ENCODE peak calls at places on chromosomes 12 and 14, in five cellular contexts. One of them, this sample, is unnamed.
A peak's percentile ranks its signal among the peaks of the same experiment; 100 is the strongest.

GRCh38 chr12:52528641-52529143 is 8.5 kb upstream of the KRT5 start:
- DNase-seq in fibroblast of lung: no peak
- DNase-seq in CD8-positive, alpha-beta T cell: no peak
- DNase-seq in GM12865: no peak
- DNase-seq in cardiac muscle cell: no peak
- DNase-seq in this sample: no peak

GRCh38 chr12:109685574-109686447 is 27.8 kb upstream of the FAM222A start:
- DNase-seq in fibroblast of lung: no peak
- DNase-seq in CD8-positive, alpha-beta T cell: no peak
- DNase-seq in GM12865: no peak
- DNase-seq in cardiac muscle cell: no peak
- DNase-seq in this sample: no peak

GRCh38 chr12:127774828-127775227 is 492.1 kb upstream of the TMEM132C start:
- DNase-seq in fibroblast of lung: no peak
- DNase-seq in CD8-positive, alpha-beta T cell: no peak
- DNase-seq in GM12865: no peak
- DNase-seq in cardiac muscle cell: no peak
- DNase-seq in this sample: no peak

GRCh38 chr14:66425402-66425801 is 60.8 kb upstream of the CCDC196 start:
- DNase-seq in fibroblast of lung: no peak
- DNase-seq in CD8-positive, alpha-beta T cell: no peak
- DNase-seq in GM12865: no peak
- DNase-seq in cardiac muscle cell: no peak
- DNase-seq in this sample: no peak

GRCh38 chr14:70782361-70782760 is 27.0 kb downstream of the MAP3K9 start:
- DNase-seq in fibroblast of lung: no peak
- DNase-seq in CD8-positive, alpha-beta T cell: no peak
- DNase-seq in GM12865: no peak
- DNase-seq in cardiac muscle cell: no peak
- DNase-seq in this sample: no peak

GRCh38 chr14:53872551-53873188 is 84.0 kb downstream of the BMP4 start:
- DNase-seq in fibroblast of lung: peak; percentile 27
- DNase-seq in CD8-positive, alpha-beta T cell: no peak
- DNase-seq in GM12865: no peak
- DNase-seq in cardiac muscle cell: no peak
- DNase-seq in this sample: no peak

GRCh38 chr14:60488175-60488574 is 2.3 kb upstream of the C14orf39 start:
- DNase-seq in fibroblast of lung: no peak
- DNase-seq in CD8-positive, alpha-beta T cell: no peak
- DNase-seq in GM12865: no peak
- DNase-seq in cardiac muscle cell: no peak
- DNase-seq in this sample: no peak

GRCh38 chr12:106271575-106272505 is 24.0 kb upstream of the CKAP4 start:
- DNase-seq in fibroblast of lung: no peak
- DNase-seq in CD8-positive, alpha-beta T cell: no peak
- DNase-seq in GM12865: no peak
- DNase-seq in cardiac muscle cell: no peak
- DNase-seq in this sample: no peak

GRCh38 chr12:132724506-132725220 is 14.0 kb downstream of the PGAM5 start:
- DNase-seq in fibroblast of lung: no peak
- DNase-seq in CD8-positive, alpha-beta T cell: no peak
- DNase-seq in GM12865: no peak
- DNase-seq in cardiac muscle cell: no peak
- DNase-seq in this sample: no peak

GRCh38 chr12:6124411-6125151 is at the start of gene VWF:
- DNase-seq in fibroblast of lung: no peak
- DNase-seq in CD8-positive, alpha-beta T cell: no peak
- DNase-seq in GM12865: no peak
- DNase-seq in cardiac muscle cell: no peak
- DNase-seq in this sample: no peak

GRCh38 chr12:120230326-120230973 is 29.5 kb upstream of the RPLP0 start:
- DNase-seq in fibroblast of lung: peak; percentile 96
- DNase-seq in CD8-positive, alpha-beta T cell: no peak
- DNase-seq in GM12865: no peak
- DNase-seq in cardiac muscle cell: peak; percentile 76
- DNase-seq in this sample: no peak

GRCh38 chr12:22856120-22856699 is 231.2 kb downstream of the ETNK1 start:
- DNase-seq in fibroblast of lung: peak; percentile 67
- DNase-seq in CD8-positive, alpha-beta T cell: no peak
- DNase-seq in GM12865: peak; percentile 9
- DNase-seq in cardiac muscle cell: peak; percentile 47
- DNase-seq in this sample: no peak

GRCh38 chr12:52151153-52151858 is 40.5 kb downstream of the KRT80 start:
- DNase-seq in fibroblast of lung: no peak
- DNase-seq in CD8-positive, alpha-beta T cell: no peak
- DNase-seq in GM12865: no peak
- DNase-seq in cardiac muscle cell: no peak
- DNase-seq in this sample: no peak

GRCh38 chr12:32284561-32284960 is 114.8 kb upstream of the FGD4 start:
- DNase-seq in fibroblast of lung: no peak
- DNase-seq in CD8-positive, alpha-beta T cell: no peak
- DNase-seq in GM12865: no peak
- DNase-seq in cardiac muscle cell: no peak
- DNase-seq in this sample: no peak

GRCh38 chr14:99514552-99515300 is 33.5 kb downstream of the CCNK start:
- DNase-seq in fibroblast of lung: no peak
- DNase-seq in CD8-positive, alpha-beta T cell: no peak
- DNase-seq in GM12865: no peak
- DNase-seq in cardiac muscle cell: no peak
- DNase-seq in this sample: no peak

GRCh38 chr14:21069388-21070082 is 569 bp upstream of the ARHGEF40 start:
- DNase-seq in fibroblast of lung: peak; percentile 23
- DNase-seq in CD8-positive, alpha-beta T cell: no peak
- DNase-seq in GM12865: no peak
- DNase-seq in cardiac muscle cell: no peak
- DNase-seq in this sample: no peak

DNA sequence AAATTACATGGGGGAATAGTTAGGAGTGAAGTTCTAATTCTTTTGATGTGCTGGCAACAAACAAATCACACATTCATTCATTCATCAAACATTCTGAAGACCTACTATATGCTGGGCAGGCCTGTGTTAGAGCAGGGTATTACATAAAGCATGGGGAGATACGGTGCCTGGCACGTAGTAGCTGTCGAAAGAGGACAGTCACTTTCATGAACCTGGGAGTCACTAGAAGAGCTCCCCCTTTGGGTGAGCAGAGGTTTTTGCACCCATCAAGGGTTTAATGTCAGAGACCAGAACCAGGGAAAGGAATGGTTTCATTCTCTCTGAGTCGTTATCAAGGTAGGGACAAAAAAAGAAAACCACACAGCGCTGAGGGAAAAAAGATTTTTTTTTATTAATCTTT is 10.0 kb downstream of the LHX5 start:
- DNase-seq in fibroblast of lung: peak; percentile 14
- DNase-seq in CD8-positive, alpha-beta T cell: no peak
- DNase-seq in GM12865: peak; percentile 35
- DNase-seq in cardiac muscle cell: peak; percentile 13
- DNase-seq in this sample: no peak
- TF ChIP-seq CTCF in fibroblast of lung: peak; percentile 48
- TF ChIP-seq CTCF in CD8-positive, alpha-beta T cell: no peak
- TF ChIP-seq CTCF in GM12865: peak; percentile 58
- TF ChIP-seq CTCF in cardiac muscle cell: peak; percentile 66
- TF ChIP-seq CTCF in this sample: peak; percentile 70

DNA sequence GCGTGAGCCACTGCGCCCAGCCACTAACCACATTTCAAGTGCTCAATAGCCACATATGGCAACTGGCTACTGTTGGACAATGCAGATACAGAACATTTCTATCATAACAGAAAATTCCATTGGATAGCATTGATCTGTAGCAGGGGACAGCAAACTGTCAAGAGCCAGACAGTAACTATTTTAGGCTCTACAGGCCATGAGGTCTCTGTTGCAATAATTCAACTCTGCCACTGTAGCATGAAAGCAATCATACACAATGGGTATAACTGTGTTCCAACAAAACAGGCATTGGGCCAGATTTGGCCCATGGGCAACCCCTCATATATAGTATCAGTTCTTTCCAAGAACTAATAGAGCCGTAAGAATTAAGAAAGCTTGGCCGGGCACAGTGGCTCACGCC is 8.0 kb downstream of the CSRNP2 start:
- DNase-seq in fibroblast of lung: no peak
- DNase-seq in CD8-positive, alpha-beta T cell: no peak
- DNase-seq in GM12865: no peak
- DNase-seq in cardiac muscle cell: no peak
- DNase-seq in this sample: no peak
- H3K4me3 ChIP-seq in fibroblast of lung: no peak overlapping the region
- H3K4me3 ChIP-seq in CD8-positive, alpha-beta T cell: no peak overlapping the region
- H3K4me3 ChIP-seq in GM12865: no peak overlapping the region
- H3K4me3 ChIP-seq in cardiac muscle cell: no peak overlapping the region
- H3K4me3 ChIP-seq in this sample: no peak overlapping the region

GRCh38 chr12:2008677-2009076 is 4.4 kb upstream of the DCP1B start:
- DNase-seq in fibroblast of lung: peak; percentile 86
- DNase-seq in CD8-positive, alpha-beta T cell: no peak
- DNase-seq in GM12865: no peak
- DNase-seq in cardiac muscle cell: no peak
- DNase-seq in this sample: no peak

GRCh38 chr12:2013111-2013510 is 8.9 kb upstream of the DCP1B start:
- DNase-seq in fibroblast of lung: no peak
- DNase-seq in CD8-positive, alpha-beta T cell: no peak
- DNase-seq in GM12865: no peak
- DNase-seq in cardiac muscle cell: no peak
- DNase-seq in this sample: no peak

GRCh38 chr12:2013527-2014223 is 9.4 kb upstream of the DCP1B start:
- DNase-seq in fibroblast of lung: peak; percentile 49
- DNase-seq in CD8-positive, alpha-beta T cell: no peak
- DNase-seq in GM12865: no peak
- DNase-seq in cardiac muscle cell: peak; percentile 52
- DNase-seq in this sample: no peak

GRCh38 chr12:2011641-2012607 is 7.7 kb upstream of the DCP1B start:
- DNase-seq in fibroblast of lung: no peak
- DNase-seq in CD8-positive, alpha-beta T cell: no peak
- DNase-seq in GM12865: no peak
- DNase-seq in cardiac muscle cell: no peak
- DNase-seq in this sample: no peak

GRCh38 chr12:2009623-2010022 is 5.4 kb upstream of the DCP1B start:
- DNase-seq in fibroblast of lung: peak; percentile 14
- DNase-seq in CD8-positive, alpha-beta T cell: no peak
- DNase-seq in GM12865: no peak
- DNase-seq in cardiac muscle cell: peak; percentile 19
- DNase-seq in this sample: no peak
- TF ChIP-seq CTCF in fibroblast of lung: no peak
- TF ChIP-seq CTCF in CD8-positive, alpha-beta T cell: no peak
- TF ChIP-seq CTCF in GM12865: no peak
- TF ChIP-seq CTCF in cardiac muscle cell: no peak
- TF ChIP-seq CTCF in this sample: no peak

DNA sequence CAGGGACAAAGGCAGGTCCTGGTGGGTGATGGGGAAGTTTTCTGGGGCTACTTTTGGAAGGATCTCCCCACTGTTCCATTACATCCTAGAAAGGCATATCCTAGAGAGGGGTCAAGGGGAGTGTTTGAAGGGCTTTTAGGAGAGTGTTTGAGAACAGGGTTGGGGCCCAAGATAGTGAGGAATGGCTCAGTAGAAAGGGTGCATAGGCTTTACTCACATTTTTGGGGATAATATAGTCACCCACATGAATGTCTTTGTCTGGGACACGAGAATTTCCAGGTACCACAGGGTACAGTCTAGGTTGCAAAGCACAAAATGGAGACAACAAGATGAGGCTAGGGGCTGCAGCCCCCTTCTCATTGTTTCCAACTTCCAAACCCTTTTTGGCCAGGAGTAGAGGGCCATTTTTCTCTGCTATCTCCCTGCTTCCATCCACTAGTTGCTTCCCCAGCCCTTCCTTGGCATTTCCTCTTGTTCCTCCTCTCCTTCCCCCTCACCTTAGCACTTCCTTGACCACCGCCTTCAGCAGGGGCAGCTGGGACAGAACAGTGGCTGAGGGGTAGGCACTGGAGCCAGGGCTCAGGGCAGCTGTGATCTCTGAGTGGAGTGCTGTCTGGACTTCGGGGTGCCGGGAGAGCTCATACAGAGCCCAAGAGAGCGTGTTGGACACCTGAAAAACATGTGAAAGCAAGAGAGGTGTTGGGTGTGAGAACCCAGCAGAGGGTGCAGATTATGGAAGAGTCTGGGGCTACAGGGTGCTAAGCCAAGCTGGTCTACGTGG is 2.8 kb downstream of the CYP27B1 start:
- DNase-seq in fibroblast of lung: no peak
- DNase-seq in CD8-positive, alpha-beta T cell: no peak
- DNase-seq in GM12865: no peak
- DNase-seq in cardiac muscle cell: no peak
- DNase-seq in this sample: no peak
- H3K4me3 ChIP-seq in fibroblast of lung: no peak overlapping the region
- H3K4me3 ChIP-seq in CD8-positive, alpha-beta T cell: peak overlapping the region; percentile 81
- H3K4me3 ChIP-seq in GM12865: no peak overlapping the region
- H3K4me3 ChIP-seq in cardiac muscle cell: no peak overlapping the region
- H3K4me3 ChIP-seq in this sample: no peak overlapping the region

GRCh38 chr14:77603654-77604270 is 12.7 kb downstream of the SPTLC2 start:
- DNase-seq in fibroblast of lung: peak; percentile 25
- DNase-seq in CD8-positive, alpha-beta T cell: no peak
- DNase-seq in GM12865: no peak
- DNase-seq in cardiac muscle cell: no peak
- DNase-seq in this sample: no peak
- TF ChIP-seq CTCF in fibroblast of lung: peak; percentile 25
- TF ChIP-seq CTCF in CD8-positive, alpha-beta T cell: no peak
- TF ChIP-seq CTCF in GM12865: peak; percentile 23
- TF ChIP-seq CTCF in cardiac muscle cell: peak; percentile 46
- TF ChIP-seq CTCF in this sample: peak; percentile 47

GRCh38 chr12:67765969-67766368 is 117.4 kb downstream of the DYRK2 start:
- DNase-seq in fibroblast of lung: no peak
- DNase-seq in CD8-positive, alpha-beta T cell: no peak
- DNase-seq in GM12865: no peak
- DNase-seq in cardiac muscle cell: no peak
- DNase-seq in this sample: no peak

GRCh38 chr12:67764946-67765619 is 116.5 kb downstream of the DYRK2 start:
- DNase-seq in fibroblast of lung: no peak
- DNase-seq in CD8-positive, alpha-beta T cell: no peak
- DNase-seq in GM12865: no peak
- DNase-seq in cardiac muscle cell: no peak
- DNase-seq in this sample: no peak

GRCh38 chr12:67760586-67761275 is 112.2 kb downstream of the DYRK2 start:
- DNase-seq in fibroblast of lung: no peak
- DNase-seq in CD8-positive, alpha-beta T cell: no peak
- DNase-seq in GM12865: no peak
- DNase-seq in cardiac muscle cell: no peak
- DNase-seq in this sample: no peak

GRCh38 chr12:67764055-67764454 is 115.5 kb downstream of the DYRK2 start:
- DNase-seq in fibroblast of lung: no peak
- DNase-seq in CD8-positive, alpha-beta T cell: no peak
- DNase-seq in GM12865: no peak
- DNase-seq in cardiac muscle cell: no peak
- DNase-seq in this sample: no peak

GRCh38 chr12:67766370-67766769 is 117.8 kb downstream of the DYRK2 start:
- DNase-seq in fibroblast of lung: peak; percentile 69
- DNase-seq in CD8-positive, alpha-beta T cell: no peak
- DNase-seq in GM12865: no peak
- DNase-seq in cardiac muscle cell: no peak
- DNase-seq in this sample: no peak
- H3K4me3 ChIP-seq in fibroblast of lung: no peak overlapping the region
- H3K4me3 ChIP-seq in CD8-positive, alpha-beta T cell: no peak overlapping the region
- H3K4me3 ChIP-seq in GM12865: no peak overlapping the region
- H3K4me3 ChIP-seq in cardiac muscle cell: no peak overlapping the region
- H3K4me3 ChIP-seq in this sample: no peak overlapping the region

DNA sequence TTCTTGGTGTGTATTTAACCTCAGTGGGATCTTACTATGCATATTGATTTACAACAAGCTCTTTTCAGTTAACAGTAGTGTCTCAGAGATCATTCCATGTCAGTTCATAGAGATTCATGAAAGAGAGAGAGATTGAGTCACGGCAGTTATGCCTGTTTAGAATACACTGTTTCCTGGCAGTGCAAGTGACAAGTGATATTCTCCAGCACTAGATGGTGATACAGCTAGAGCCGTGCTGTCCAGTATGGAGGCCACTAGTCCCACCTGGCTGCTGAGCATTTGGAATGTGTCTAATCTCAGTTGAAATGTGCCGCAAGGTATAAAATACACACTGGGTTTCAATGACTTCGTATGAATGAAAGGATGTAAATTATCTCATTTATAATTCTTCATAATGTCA is 184.4 kb downstream of the SUDS3 start:
- DNase-seq in fibroblast of lung: no peak
- DNase-seq in CD8-positive, alpha-beta T cell: no peak
- DNase-seq in GM12865: no peak
- DNase-seq in cardiac muscle cell: peak; percentile 83
- DNase-seq in this sample: no peak
- TF ChIP-seq CTCF in fibroblast of lung: no peak
- TF ChIP-seq CTCF in CD8-positive, alpha-beta T cell: no peak
- TF ChIP-seq CTCF in GM12865: no peak
- TF ChIP-seq CTCF in cardiac muscle cell: no peak
- TF ChIP-seq CTCF in this sample: no peak

This sample was measured in GM12864.